ENCODE peak calls at places on chromosomes 5 and 9, in nine cellular contexts. One of them, this sample, is unnamed.

GRCh38 chr5:1004598-1005361 is 3.8 kb upstream of the NKD2 start:
- DNase-seq in cardiac muscle cell: peak; percentile 75
- DNase-seq in IMR-90: peak; percentile 16
- DNase-seq in uterus: peak; percentile 74
- DNase-seq in fibroblast of lung: no peak
- DNase-seq in mammary epithelial cell: no peak
- DNase-seq in left lung: peak; percentile 88
- DNase-seq in hepatocyte: peak; percentile 87
- DNase-seq in aorta: peak; percentile 92
- DNase-seq in this sample: no peak

GRCh38 chr5:116872986-116873385 is 298.4 kb upstream of the SEMA6A start:
- DNase-seq in cardiac muscle cell: no peak
- DNase-seq in IMR-90: no peak
- DNase-seq in uterus: no peak
- DNase-seq in fibroblast of lung: peak; percentile 1
- DNase-seq in mammary epithelial cell: no peak
- DNase-seq in left lung: no peak
- DNase-seq in hepatocyte: no peak
- DNase-seq in aorta: no peak
- DNase-seq in this sample: no peak

GRCh38 chr5:173880306-173880985 is 7.7 kb upstream of the CPEB4 start:
- DNase-seq in cardiac muscle cell: no peak
- DNase-seq in IMR-90: peak; percentile 96
- DNase-seq in uterus: no peak
- DNase-seq in fibroblast of lung: peak; percentile 18
- DNase-seq in mammary epithelial cell: peak; percentile 44
- DNase-seq in left lung: no peak
- DNase-seq in hepatocyte: no peak
- DNase-seq in aorta: no peak
- DNase-seq in this sample: no peak

GRCh38 chr9:38154501-38155421 is 85.7 kb upstream of the SHB start:
- DNase-seq in cardiac muscle cell: no peak
- DNase-seq in IMR-90: no peak
- DNase-seq in uterus: no peak
- DNase-seq in fibroblast of lung: no peak
- DNase-seq in mammary epithelial cell: peak; percentile 61
- DNase-seq in left lung: no peak
- DNase-seq in hepatocyte: no peak
- DNase-seq in aorta: no peak
- DNase-seq in this sample: no peak

GRCh38 chr5:32283539-32284377 is 29.0 kb downstream of the MTMR12 start:
- DNase-seq in cardiac muscle cell: no peak
- DNase-seq in IMR-90: peak; percentile 68
- DNase-seq in uterus: no peak
- DNase-seq in fibroblast of lung: no peak
- DNase-seq in mammary epithelial cell: peak; percentile 75
- DNase-seq in left lung: no peak
- DNase-seq in hepatocyte: no peak
- DNase-seq in aorta: no peak
- DNase-seq in this sample: peak; percentile 26

GRCh38 chr5:960551-960950 is 48.1 kb upstream of the NKD2 start:
- DNase-seq in cardiac muscle cell: no peak
- DNase-seq in IMR-90: no peak
- DNase-seq in uterus: no peak
- DNase-seq in fibroblast of lung: no peak
- DNase-seq in mammary epithelial cell: no peak
- DNase-seq in left lung: no peak
- DNase-seq in hepatocyte: no peak
- DNase-seq in aorta: peak; percentile 70
- DNase-seq in this sample: no peak

GRCh38 chr5:154315756-154316155 is 125.2 kb downstream of the GALNT10 start:
- DNase-seq in cardiac muscle cell: no peak
- DNase-seq in IMR-90: no peak
- DNase-seq in uterus: no peak
- DNase-seq in fibroblast of lung: no peak
- DNase-seq in mammary epithelial cell: no peak
- DNase-seq in left lung: no peak
- DNase-seq in hepatocyte: no peak
- DNase-seq in aorta: no peak
- DNase-seq in this sample: no peak

GRCh38 chr9:11199335-11199734 is 586.5 kb upstream of the PTPRD start:
- DNase-seq in cardiac muscle cell: no peak
- DNase-seq in IMR-90: no peak
- DNase-seq in uterus: no peak
- DNase-seq in fibroblast of lung: no peak
- DNase-seq in mammary epithelial cell: no peak
- DNase-seq in left lung: no peak
- DNase-seq in hepatocyte: no peak
- DNase-seq in aorta: no peak
- DNase-seq in this sample: no peak

GRCh38 chr5:172724658-172725183 is 46.3 kb downstream of the DUSP1 start:
- DNase-seq in cardiac muscle cell: no peak
- DNase-seq in IMR-90: no peak
- DNase-seq in uterus: no peak
- DNase-seq in fibroblast of lung: no peak
- DNase-seq in mammary epithelial cell: no peak
- DNase-seq in left lung: no peak
- DNase-seq in hepatocyte: no peak
- DNase-seq in aorta: peak; percentile 56
- DNase-seq in this sample: no peak

GRCh38 chr5:172725273-172725672 is 45.7 kb downstream of the DUSP1 start:
- DNase-seq in cardiac muscle cell: no peak
- DNase-seq in IMR-90: no peak
- DNase-seq in uterus: no peak
- DNase-seq in fibroblast of lung: no peak
- DNase-seq in mammary epithelial cell: no peak
- DNase-seq in left lung: no peak
- DNase-seq in hepatocyte: no peak
- DNase-seq in aorta: peak; percentile 52
- DNase-seq in this sample: no peak

GRCh38 chr5:172724203-172724602 is 46.8 kb downstream of the DUSP1 start:
- DNase-seq in cardiac muscle cell: no peak
- DNase-seq in IMR-90: no peak
- DNase-seq in uterus: no peak
- DNase-seq in fibroblast of lung: no peak
- DNase-seq in mammary epithelial cell: no peak
- DNase-seq in left lung: no peak
- DNase-seq in hepatocyte: no peak
- DNase-seq in aorta: peak; percentile 45
- DNase-seq in this sample: no peak

GRCh38 chr5:172726966-172727365 is 44.0 kb downstream of the DUSP1 start:
- DNase-seq in cardiac muscle cell: no peak
- DNase-seq in IMR-90: no peak
- DNase-seq in uterus: no peak
- DNase-seq in fibroblast of lung: no peak
- DNase-seq in mammary epithelial cell: no peak
- DNase-seq in left lung: no peak
- DNase-seq in hepatocyte: no peak
- DNase-seq in aorta: peak; percentile 70
- DNase-seq in this sample: no peak

GRCh38 chr5:172725785-172726184 is 45.2 kb downstream of the DUSP1 start:
- DNase-seq in cardiac muscle cell: no peak
- DNase-seq in IMR-90: no peak
- DNase-seq in uterus: no peak
- DNase-seq in fibroblast of lung: no peak
- DNase-seq in mammary epithelial cell: no peak
- DNase-seq in left lung: no peak
- DNase-seq in hepatocyte: no peak
- DNase-seq in aorta: peak; percentile 37
- DNase-seq in this sample: no peak
- H3K4me1 ChIP-seq in cardiac muscle cell: peaks cover 5% of the 10 kb centered on the region
- H3K4me1 ChIP-seq in IMR-90: peaks cover 5% of the 10 kb centered on the region
- H3K4me1 ChIP-seq in uterus: peaks cover 4% of the 10 kb centered on the region
- H3K4me1 ChIP-seq in fibroblast of lung: no peaks in the 10 kb centered on the region
- H3K4me1 ChIP-seq in mammary epithelial cell: no peaks in the 10 kb centered on the region
- H3K4me1 ChIP-seq in left lung: peaks cover 25% of the 10 kb centered on the region
- H3K4me1 ChIP-seq in hepatocyte: peaks cover 4% of the 10 kb centered on the region
- H3K4me1 ChIP-seq in aorta: peaks cover 3% of the 10 kb centered on the region
- H3K4me1 ChIP-seq in this sample: no peaks in the 10 kb centered on the region

GRCh38 chr5:43120720-43121564 is at the start of gene ZNF131:
- DNase-seq in cardiac muscle cell: peak; percentile 98
- DNase-seq in IMR-90: peak; percentile 98
- DNase-seq in uterus: peak; percentile 97
- DNase-seq in fibroblast of lung: peak; percentile 97
- DNase-seq in mammary epithelial cell: peak; percentile 96
- DNase-seq in left lung: peak; percentile 99
- DNase-seq in hepatocyte: peak; percentile 99
- DNase-seq in aorta: peak; percentile 99
- DNase-seq in this sample: peak; percentile 32

GRCh38 chr5:43123887-43124286 is 3.2 kb downstream of the ZNF131 start:
- DNase-seq in cardiac muscle cell: no peak
- DNase-seq in IMR-90: no peak
- DNase-seq in uterus: no peak
- DNase-seq in fibroblast of lung: no peak
- DNase-seq in mammary epithelial cell: no peak
- DNase-seq in left lung: no peak
- DNase-seq in hepatocyte: no peak
- DNase-seq in aorta: no peak
- DNase-seq in this sample: no peak

GRCh38 chr5:43117092-43117491 is 3.6 kb upstream of the ZNF131 start:
- DNase-seq in cardiac muscle cell: no peak
- DNase-seq in IMR-90: no peak
- DNase-seq in uterus: no peak
- DNase-seq in fibroblast of lung: no peak
- DNase-seq in mammary epithelial cell: no peak
- DNase-seq in left lung: no peak
- DNase-seq in hepatocyte: no peak
- DNase-seq in aorta: no peak
- DNase-seq in this sample: no peak

GRCh38 chr5:43115968-43116367 is 4.7 kb upstream of the ZNF131 start:
- DNase-seq in cardiac muscle cell: no peak
- DNase-seq in IMR-90: no peak
- DNase-seq in uterus: no peak
- DNase-seq in fibroblast of lung: no peak
- DNase-seq in mammary epithelial cell: no peak
- DNase-seq in left lung: no peak
- DNase-seq in hepatocyte: no peak
- DNase-seq in aorta: no peak
- DNase-seq in this sample: no peak

DNA sequence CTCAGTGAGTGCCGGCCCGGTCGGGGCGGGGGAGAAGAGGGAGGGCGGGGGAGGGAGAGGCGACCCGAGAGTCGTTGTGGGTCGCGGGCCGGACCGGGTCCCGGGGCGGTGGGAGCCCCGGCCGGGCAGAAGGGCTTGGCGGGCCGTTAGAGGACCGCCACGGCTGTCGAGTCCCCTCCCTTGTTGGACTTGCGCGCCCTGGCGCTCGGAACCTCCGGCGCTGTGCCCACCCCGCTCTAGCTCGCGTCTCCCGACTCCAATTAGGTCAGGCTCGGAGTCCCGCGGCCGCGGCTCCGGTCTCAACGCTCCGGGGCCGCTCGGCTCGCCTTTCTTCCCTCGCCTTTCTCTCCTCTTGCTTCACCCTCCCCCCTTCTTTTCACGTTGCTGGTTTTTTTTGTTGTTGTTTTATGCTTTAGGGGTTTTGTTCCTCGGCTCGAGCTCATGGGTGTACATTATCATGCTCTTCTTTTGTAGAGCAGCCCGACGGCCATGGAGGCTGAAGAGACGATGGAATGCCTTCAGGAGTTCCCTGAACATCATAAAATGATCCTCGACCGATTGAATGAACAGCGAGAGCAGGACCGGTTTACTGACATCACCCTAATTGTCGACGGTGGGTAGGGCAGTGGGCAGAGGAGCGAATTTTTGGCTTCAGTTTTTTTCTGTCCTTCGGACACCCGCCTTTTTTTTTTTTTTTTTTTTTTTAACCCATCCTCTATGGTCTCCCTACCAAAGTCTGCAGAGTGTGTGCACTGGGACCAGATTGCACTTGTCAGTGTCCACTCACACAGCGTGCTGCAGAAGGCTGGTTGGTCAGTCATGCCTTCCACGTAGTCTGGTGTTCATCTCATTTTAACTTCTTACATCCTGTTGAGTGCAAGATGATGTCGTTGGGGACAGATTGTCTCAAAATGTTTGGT is 1.1 kb downstream of the ZNF131 start:
- DNase-seq in cardiac muscle cell: peak; percentile 45
- DNase-seq in IMR-90: peak; percentile 80
- DNase-seq in uterus: no peak
- DNase-seq in fibroblast of lung: peak; percentile 73
- DNase-seq in mammary epithelial cell: peak; percentile 48
- DNase-seq in left lung: no peak
- DNase-seq in hepatocyte: peak; percentile 42
- DNase-seq in aorta: no peak
- DNase-seq in this sample: no peak
- H3K4me1 ChIP-seq in cardiac muscle cell: peaks cover 19% of the 10 kb centered on the region
- H3K4me1 ChIP-seq in IMR-90: peaks cover 2% of the 10 kb centered on the region
- H3K4me1 ChIP-seq in uterus: peaks cover 10% of the 10 kb centered on the region
- H3K4me1 ChIP-seq in fibroblast of lung: peaks cover 3% of the 10 kb centered on the region
- H3K4me1 ChIP-seq in mammary epithelial cell: peaks cover 21% of the 10 kb centered on the region
- H3K4me1 ChIP-seq in left lung: peaks cover 39% of the 10 kb centered on the region
- H3K4me1 ChIP-seq in hepatocyte: peaks cover 20% of the 10 kb centered on the region
- H3K4me1 ChIP-seq in aorta: no peaks in the 10 kb centered on the region
- H3K4me1 ChIP-seq in this sample: peaks cover 21% of the 10 kb centered on the region

GRCh38 chr5:143131983-143132382 is 271.5 kb downstream of the NR3C1 start:
- DNase-seq in cardiac muscle cell: no peak
- DNase-seq in IMR-90: no peak
- DNase-seq in uterus: no peak
- DNase-seq in fibroblast of lung: peak; percentile 62
- DNase-seq in mammary epithelial cell: no peak
- DNase-seq in left lung: no peak
- DNase-seq in hepatocyte: no peak
- DNase-seq in aorta: no peak
- DNase-seq in this sample: no peak

GRCh38 chr5:143129910-143130703 is 273.4 kb downstream of the NR3C1 start:
- DNase-seq in cardiac muscle cell: no peak
- DNase-seq in IMR-90: no peak
- DNase-seq in uterus: no peak
- DNase-seq in fibroblast of lung: no peak
- DNase-seq in mammary epithelial cell: no peak
- DNase-seq in left lung: no peak
- DNase-seq in hepatocyte: peak; percentile 22
- DNase-seq in aorta: no peak
- DNase-seq in this sample: no peak

GRCh38 chr5:143128412-143129071 is 274.9 kb downstream of the NR3C1 start:
- DNase-seq in cardiac muscle cell: no peak
- DNase-seq in IMR-90: no peak
- DNase-seq in uterus: no peak
- DNase-seq in fibroblast of lung: no peak
- DNase-seq in mammary epithelial cell: no peak
- DNase-seq in left lung: no peak
- DNase-seq in hepatocyte: peak; percentile 22
- DNase-seq in aorta: no peak
- DNase-seq in this sample: no peak

GRCh38 chr5:143130891-143131290 is 272.6 kb downstream of the NR3C1 start:
- DNase-seq in cardiac muscle cell: no peak
- DNase-seq in IMR-90: no peak
- DNase-seq in uterus: no peak
- DNase-seq in fibroblast of lung: no peak
- DNase-seq in mammary epithelial cell: no peak
- DNase-seq in left lung: no peak
- DNase-seq in hepatocyte: no peak
- DNase-seq in aorta: no peak
- DNase-seq in this sample: no peak

GRCh38 chr5:143129203-143129602 is 274.3 kb downstream of the NR3C1 start:
- DNase-seq in cardiac muscle cell: no peak
- DNase-seq in IMR-90: no peak
- DNase-seq in uterus: no peak
- DNase-seq in fibroblast of lung: no peak
- DNase-seq in mammary epithelial cell: no peak
- DNase-seq in left lung: no peak
- DNase-seq in hepatocyte: no peak
- DNase-seq in aorta: no peak
- DNase-seq in this sample: no peak
- H3K4me1 ChIP-seq in cardiac muscle cell: peaks cover 33% of the 10 kb centered on the region
- H3K4me1 ChIP-seq in IMR-90: peaks cover 2% of the 10 kb centered on the region
- H3K4me1 ChIP-seq in uterus: peaks cover 5% of the 10 kb centered on the region
- H3K4me1 ChIP-seq in fibroblast of lung: no peaks in the 10 kb centered on the region
- H3K4me1 ChIP-seq in mammary epithelial cell: peaks cover 7% of the 10 kb centered on the region
- H3K4me1 ChIP-seq in left lung: peaks cover 34% of the 10 kb centered on the region
- H3K4me1 ChIP-seq in hepatocyte: peaks cover 32% of the 10 kb centered on the region
- H3K4me1 ChIP-seq in aorta: no peaks in the 10 kb centered on the region
- H3K4me1 ChIP-seq in this sample: peaks cover 5% of the 10 kb centered on the region

DNA sequence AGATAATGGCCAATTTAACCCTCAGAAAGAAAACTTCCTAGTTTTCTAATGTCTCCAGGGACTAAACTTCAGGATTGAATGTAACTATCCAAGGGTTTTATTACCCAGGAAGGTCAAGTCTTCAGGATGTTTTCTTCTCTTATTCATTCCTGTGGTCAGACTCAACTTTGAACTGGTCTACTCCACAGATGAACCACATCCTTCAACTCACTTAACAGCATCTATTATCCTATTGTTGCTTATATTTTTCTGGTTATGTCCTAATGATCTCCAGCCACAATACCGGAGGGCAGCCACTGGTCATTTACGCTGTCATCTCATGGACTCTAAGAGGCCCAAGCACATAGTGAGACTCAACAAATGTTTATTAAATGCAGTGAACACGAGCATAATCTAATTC is 47.2 kb upstream of the LIFR start:
- DNase-seq in cardiac muscle cell: no peak
- DNase-seq in IMR-90: peak; percentile 40
- DNase-seq in uterus: no peak
- DNase-seq in fibroblast of lung: peak; percentile 53
- DNase-seq in mammary epithelial cell: no peak
- DNase-seq in left lung: no peak
- DNase-seq in hepatocyte: no peak
- DNase-seq in aorta: no peak
- DNase-seq in this sample: no peak
- H3K4me1 ChIP-seq in cardiac muscle cell: peaks cover 32% of the 10 kb centered on the region
- H3K4me1 ChIP-seq in IMR-90: peaks cover 19% of the 10 kb centered on the region
- H3K4me1 ChIP-seq in uterus: no peaks in the 10 kb centered on the region
- H3K4me1 ChIP-seq in fibroblast of lung: peaks cover 17% of the 10 kb centered on the region
- H3K4me1 ChIP-seq in mammary epithelial cell: peaks cover 42% of the 10 kb centered on the region
- H3K4me1 ChIP-seq in left lung: peaks cover 27% of the 10 kb centered on the region
- H3K4me1 ChIP-seq in hepatocyte: peaks cover 11% of the 10 kb centered on the region
- H3K4me1 ChIP-seq in aorta: no peaks in the 10 kb centered on the region
- H3K4me1 ChIP-seq in this sample: peaks cover 25% of the 10 kb centered on the region